ENCODE peak calls at places on chromosome 21, in five cellular contexts. B is IMR-90, N is heart right ventricle, E is cardiac muscle cell, Q is progenitor cell of endocrine pancreas. X is an unnamed sample.

GRCh38 chr21:28554660-28555475 is 437.8 kb downstream of the LTN1 start:
- DNase-seq in Q (no peak), E (no peak), N (no peak), B (peak; percentile 63), X (no peak)

GRCh38 chr21:29378814-29379213 is 80.1 kb downstream of the BACH1 start:
- DNase-seq in B (peak; percentile 56), E (no peak), N (no peak), Q (no peak), X (no peak)

GRCh38 chr21:34743831-34744230 is 75.0 kb downstream of the CLIC6 start:
- DNase-seq in E (no peak), B (peak; percentile 76), N (no peak), Q (no peak), X (no peak)

GRCh38 chr21:35172231-35172630 is 123.1 kb upstream of the RUNX1 start:
- DNase-seq in N (no peak), E (no peak), Q (no peak), B (no peak), X (no peak)

GRCh38 chr21:38819719-38820147 is 14.0 kb downstream of the ETS2 start:
- DNase-seq in Q (no peak), E (no peak), N (no peak), B (peak; percentile 77), X (no peak)

GRCh38 chr21:41964171-41964570 is 10.4 kb upstream of the C2CD2 start:
- DNase-seq in E (no peak), Q (no peak), B (no peak), N (no peak), X (no peak)

GRCh38 chr21:35925497-35925896 is 134.8 kb downstream of the SETD4 start:
- DNase-seq in Q (no peak), E (peak; percentile 46), N (no peak), B (peak; percentile 18), X (peak; percentile 8)

GRCh38 chr21:43703068-43703880 is 15.7 kb upstream of the PDXK start:
- DNase-seq in N (peak; percentile 70), B (peak; percentile 68), Q (no peak), E (peak; percentile 64), X (no peak)

GRCh38 chr21:17512245-17513213 is at the start of gene CXADR:
- DNase-seq in B (no peak), Q (peak; percentile 94), E (peak; percentile 94), N (peak; percentile 76), X (peak; percentile 89)

GRCh38 chr21:17514124-17514481 is 1.3 kb downstream of the CXADR start:
- DNase-seq in Q (no peak), N (no peak), B (no peak), E (peak; percentile 10), X (no peak)

GRCh38 chr21:17519208-17519738 is 6.4 kb downstream of the CXADR start:
- DNase-seq in Q (no peak), N (no peak), B (no peak), E (no peak), X (no peak)

GRCh38 chr21:17513214-17514123 is 626 bp downstream of the CXADR start:
- DNase-seq in N (peak; percentile 22), B (no peak), Q (no peak), E (peak; percentile 75), X (peak; percentile 62)
- TF ChIP-seq CTCF in N (no peak), B (no peak), Q (peak; percentile 30), E (no peak), X (no peak)

DNA sequence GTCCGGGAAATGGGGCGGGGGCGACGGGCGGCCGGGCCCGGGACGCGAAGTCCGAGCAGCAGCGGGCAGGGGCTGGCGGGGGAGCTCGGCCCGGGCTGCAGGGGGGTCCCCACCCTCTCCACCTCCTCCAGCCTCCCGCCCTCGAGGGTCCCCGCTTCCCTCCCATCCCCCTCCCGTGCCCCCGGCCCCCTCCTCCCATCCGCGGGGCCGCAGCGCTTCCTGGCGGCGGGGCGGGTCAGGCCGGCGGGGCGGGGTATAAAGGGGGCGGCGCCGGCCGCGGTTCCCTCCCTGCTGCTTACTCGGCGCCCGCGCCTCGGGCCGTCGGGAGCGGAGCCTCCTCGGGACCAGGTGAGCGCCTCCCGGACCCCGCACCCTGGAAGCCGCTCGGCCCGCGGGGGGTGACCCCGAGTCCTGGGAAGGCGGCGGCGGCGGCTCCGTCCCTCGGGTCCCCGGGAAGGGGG is at the start of gene COL6A2:
- DNase-seq in B (peak; percentile 71), Q (peak; percentile 47), E (peak; percentile 82), N (peak; percentile 77), X (peak; percentile 80)
- TF ChIP-seq CTCF in B (peak; percentile 42), Q (peak; percentile 33), E (peak; percentile 31), N (peak; percentile 40), X (no peak)

DNA sequence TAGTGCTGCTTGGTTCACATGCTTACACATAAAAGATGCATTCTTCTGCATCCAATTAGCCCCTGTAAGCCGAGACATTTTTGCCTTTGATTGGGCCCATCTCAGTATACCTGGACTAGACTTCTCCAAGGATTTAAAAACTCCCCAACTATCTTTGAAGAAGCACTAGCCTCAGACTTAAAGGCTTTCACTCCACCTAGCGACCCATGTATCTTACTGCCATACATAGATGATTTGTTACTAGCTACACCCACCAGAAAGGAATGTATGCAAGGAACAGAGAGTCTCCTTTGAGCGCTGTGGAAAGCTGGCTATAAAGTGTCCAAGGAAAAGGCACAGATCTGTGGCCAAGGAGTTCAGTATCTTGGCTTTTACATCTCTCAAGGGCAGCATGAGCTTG is 91.7 kb downstream of the LIPI start:
- DNase-seq in E (peak; percentile 8), Q (no peak), B (peak; percentile 1), N (no peak), X (no peak)
- TF ChIP-seq CTCF in E (no peak), Q (no peak), B (peak; percentile 21), N (no peak), X (no peak)

GRCh38 chr21:44855572-44855971 is 17.9 kb downstream of the PTTG1IP start:
- DNase-seq in E (no peak), N (no peak), Q (no peak), B (no peak), X (no peak)
- TF ChIP-seq CTCF in E (no peak), N (no peak), Q (no peak), B (no peak), X (no peak)

DNA sequence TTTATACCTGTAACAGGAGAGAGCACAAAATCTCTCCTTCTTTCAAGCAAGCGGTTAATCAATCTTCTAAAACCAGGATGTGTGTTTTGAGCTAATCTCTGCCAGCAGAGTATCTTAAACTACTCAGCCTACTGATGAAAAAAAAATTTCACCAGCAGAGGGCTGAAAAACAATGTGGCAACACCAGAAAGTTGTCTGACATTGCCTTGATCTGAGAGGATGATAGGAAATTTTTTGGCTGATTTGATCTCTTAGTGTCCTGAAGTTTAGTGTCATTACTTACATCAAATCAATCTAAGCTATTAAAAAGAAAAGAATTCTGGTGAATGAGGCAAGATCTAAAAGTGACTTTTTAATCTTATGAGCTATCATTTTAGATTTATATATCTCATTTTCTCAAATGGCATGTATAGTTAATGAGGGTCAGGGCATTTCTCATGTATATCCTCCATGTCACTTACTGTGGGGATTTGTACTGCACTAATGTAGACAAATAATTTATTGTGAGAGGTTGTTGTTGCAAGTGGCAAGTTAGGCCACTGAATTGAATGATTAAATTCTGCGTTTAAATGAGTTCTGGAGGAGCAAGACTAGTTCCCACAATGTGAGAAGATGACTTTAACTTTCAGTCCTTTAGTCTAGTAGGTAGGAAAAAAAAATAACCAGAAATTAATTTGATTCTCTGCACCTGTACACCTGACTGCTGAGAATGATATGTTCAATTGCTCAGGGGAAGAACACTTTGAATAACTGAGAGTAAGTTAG is 10.8 kb downstream of the ADAMTS1 start:
- DNase-seq in E (no peak), Q (no peak), B (peak; percentile 58), N (no peak), X (no peak)
- TF ChIP-seq CTCF in E (peak; percentile 46), Q (peak; percentile 38), B (peak; percentile 38), N (no peak), X (no peak)

GRCh38 chr21:37224861-37225260 is 42.3 kb downstream of the VPS26C start:
- DNase-seq in E (no peak), N (no peak), B (no peak), Q (no peak), X (no peak)

GRCh38 chr21:37219766-37220432 is 47.2 kb downstream of the VPS26C start:
- DNase-seq in E (no peak), N (no peak), B (no peak), Q (no peak), X (no peak)

GRCh38 chr21:37220433-37220980 is 46.6 kb downstream of the VPS26C start:
- DNase-seq in N (no peak), Q (no peak), B (peak; percentile 50), E (peak; percentile 41), X (no peak)

GRCh38 chr21:37223804-37224345 is 43.3 kb downstream of the VPS26C start:
- DNase-seq in E (no peak), N (no peak), B (no peak), Q (no peak), X (no peak)

DNA sequence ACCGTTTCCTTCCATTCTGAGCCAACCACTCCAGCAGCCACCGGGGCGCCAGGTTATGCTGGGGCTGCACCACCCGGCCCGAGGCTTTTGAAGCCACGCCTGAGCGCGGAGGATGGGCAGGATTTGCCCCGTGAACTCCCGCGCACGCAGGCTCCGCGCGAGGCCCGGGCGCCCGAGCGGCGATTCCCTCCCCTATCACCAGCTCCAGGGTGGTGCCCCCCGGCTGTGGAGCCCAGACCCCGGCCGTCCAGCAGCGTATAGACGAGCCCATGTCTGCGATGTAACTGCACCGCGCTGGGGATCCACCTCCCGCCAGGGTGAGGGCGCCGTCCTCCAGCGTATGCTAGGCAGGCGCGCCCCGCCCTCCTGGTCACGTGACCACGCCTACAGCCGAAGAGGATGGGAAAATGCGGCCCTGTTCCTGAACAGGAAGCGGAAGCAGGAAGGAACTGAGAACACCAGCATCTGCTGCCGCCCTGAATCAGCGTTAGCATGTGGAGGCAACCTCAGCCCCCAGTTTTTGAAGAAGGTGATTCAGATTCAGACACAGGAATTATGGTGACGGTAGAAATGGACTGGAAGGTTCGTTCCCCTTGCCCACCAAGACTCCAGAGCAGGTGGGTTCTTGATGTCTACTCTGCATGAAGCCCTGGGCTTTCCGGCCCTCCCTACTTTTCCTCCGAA is 46.0 kb downstream of the VPS26C start:
- DNase-seq in B (peak; percentile 87), Q (peak; percentile 35), N (peak; percentile 95), E (peak; percentile 84), X (peak; percentile 70)
- TF ChIP-seq CTCF in B (peak; percentile 45), Q (no peak), N (peak; percentile 71), E (peak; percentile 36), X (no peak)

DNA sequence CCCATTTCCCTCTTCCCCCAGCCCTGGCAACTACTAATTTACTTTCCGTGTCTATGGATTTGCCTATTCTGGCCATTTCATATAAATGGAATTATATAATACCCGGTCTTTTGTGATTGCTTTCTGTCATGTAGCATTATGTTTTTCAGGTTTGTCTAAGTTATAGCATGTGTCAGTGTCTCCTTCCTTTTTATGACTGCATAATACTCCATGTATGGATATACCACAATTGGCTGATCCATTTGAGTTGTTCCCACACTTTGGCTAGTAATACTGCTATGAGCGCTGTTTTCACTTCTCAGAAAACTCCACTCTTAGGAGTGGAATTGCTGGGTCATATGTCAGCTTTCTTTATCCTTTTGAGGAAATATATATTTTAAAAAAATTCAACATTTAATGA is 53.7 kb downstream of the HUNK start:
- DNase-seq in N (no peak), B (no peak), Q (no peak), E (no peak), X (no peak)
- TF ChIP-seq CTCF in N (no peak), B (no peak), Q (no peak), E (no peak), X (no peak)

DNA sequence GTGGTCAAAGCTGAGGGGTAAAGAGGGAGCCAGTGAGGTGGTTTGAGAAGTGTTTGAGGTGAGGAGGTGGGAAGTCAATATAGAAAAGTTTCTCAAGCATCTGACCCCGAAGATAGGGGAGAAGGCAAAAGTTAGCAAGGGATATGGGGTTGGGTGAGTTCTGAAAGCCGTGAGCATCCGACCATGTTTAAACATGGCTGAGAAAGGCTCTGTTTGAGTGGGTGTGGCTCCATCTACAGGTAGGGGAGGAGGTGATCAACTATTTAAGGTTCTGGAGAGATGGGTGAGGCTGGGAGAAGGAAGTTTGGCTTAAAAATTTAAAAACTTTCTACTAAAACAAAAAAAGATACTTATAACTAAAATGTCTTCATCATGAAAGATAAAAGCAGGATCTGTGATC is 273.8 kb downstream of the KCNJ6 start:
- DNase-seq in Q (no peak), E (peak; percentile 47), N (no peak), B (no peak), X (no peak)
- TF ChIP-seq CTCF in Q (peak; percentile 53), E (no peak), N (peak; percentile 15), B (no peak), X (peak; percentile 32)